ENCODE peak calls at places on chromosomes 5 and 9, in seven cellular contexts. G is progenitor cell of endocrine pancreas, H is A549, S is HCT116, A is omental fat pad, K is fibroblast of lung, O is left ventricle myocardium inferior. R is an unnamed sample.

GRCh38 chr9:76433851-76434250 is 25.1 kb upstream of the GCNT1 start:
- DNase-seq in G (no peak), H (no peak), S (no peak), A (no peak), K (peak), O (no peak), R (no peak)

GRCh38 chr5:51632794-51633193 is 249.5 kb downstream of the ISL1 start:
- DNase-seq in G (no peak), H (no peak), S (no peak), A (no peak), K (no peak), O (no peak), R (no peak)

GRCh38 chr9:127132921-127133647 is 10.6 kb upstream of the ANGPTL2 start:
- DNase-seq in G (no peak), H (peak), S (no peak), A (no peak), K (peak), O (no peak), R (no peak)

GRCh38 chr5:174514983-174515394 is 209.4 kb upstream of the MSX2 start:
- DNase-seq in G (no peak), H (no peak), S (no peak), A (no peak), K (no peak), O (no peak), R (no peak)

GRCh38 chr9:101468116-101468515 is 32.5 kb upstream of the ALDOB start:
- DNase-seq in G (no peak), H (no peak), S (no peak), A (no peak), K (no peak), O (no peak), R (no peak)

GRCh38 chr5:27015758-27016157 is 22.6 kb downstream of the CDH9 start:
- DNase-seq in G (no peak), H (no peak), S (no peak), A (no peak), K (no peak), O (no peak), R (no peak)

GRCh38 chr5:108303086-108303485 is 78.8 kb downstream of the FBXL17 start:
- DNase-seq in G (no peak), H (no peak), S (no peak), A (no peak), K (no peak), O (no peak), R (no peak)

GRCh38 chr5:73899055-73899454 is 273.1 kb downstream of the ARHGEF28 start:
- DNase-seq in G (no peak), H (no peak), S (no peak), A (no peak), K (no peak), O (no peak), R (no peak)

GRCh38 chr9:129945314-129945713 is 97.7 kb downstream of the FNBP1 start:
- DNase-seq in G (no peak), H (no peak), S (no peak), A (no peak), K (no peak), O (no peak), R (no peak)

GRCh38 chr9:98973546-98973921 is 29.8 kb downstream of the COL15A1 start:
- DNase-seq in G (no peak), H (no peak), S (no peak), A (no peak), K (no peak), O (peak), R (no peak)

GRCh38 chr9:94919376-94920098 is 193.0 kb downstream of the AOPEP start:
- DNase-seq in G (no peak), H (peak), S (peak), A (no peak), K (peak), O (no peak), R (no peak)

GRCh38 chr5:14491505-14491904 is 90.1 kb upstream of the OTULINL start:
- DNase-seq in G (no peak), H (no peak), S (no peak), A (no peak), K (peak), O (no peak), R (no peak)

GRCh38 chr9:134065720-134066419 is 2.0 kb downstream of the BRD3 start:
- DNase-seq in G (no peak), H (no peak), S (no peak), A (no peak), K (peak), O (no peak), R (peak)

GRCh38 chr9:72888032-72888431 is 64.8 kb downstream of the ALDH1A1 start:
- DNase-seq in G (no peak), H (no peak), S (no peak), A (no peak), K (no peak), O (no peak), R (no peak)

GRCh38 chr5:83488271-83488670 is 16.7 kb downstream of the VCAN start:
- DNase-seq in G (no peak), H (no peak), S (no peak), A (no peak), K (peak), O (no peak), R (no peak)

GRCh38 chr5:107937710-107938355 is 267.1 kb upstream of the EFNA5 start:
- DNase-seq in G (no peak), H (no peak), S (no peak), A (no peak), K (peak), O (no peak), R (no peak)

GRCh38 chr5:123456242-123456641 is 33.0 kb upstream of the CEP120 start:
- DNase-seq in G (no peak), H (no peak), S (no peak), A (no peak), K (no peak), O (no peak), R (no peak)

GRCh38 chr5:131749138-131749537 is 47.7 kb downstream of the FNIP1 start:
- DNase-seq in G (no peak), H (no peak), S (no peak), A (no peak), K (peak), O (no peak), R (no peak)

GRCh38 chr5:147391781-147392180 is 118.1 kb downstream of the DPYSL3 start:
- DNase-seq in G (no peak), H (peak), S (peak), A (peak), K (peak), O (no peak), R (no peak)

GRCh38 chr9:111474385-111474784 is 9.8 kb downstream of the ECPAS start:
- DNase-seq in G (no peak), H (no peak), S (no peak), A (no peak), K (no peak), O (no peak), R (no peak)

GRCh38 chr9:127444283-127444920 is 6.8 kb downstream of the RPL12 start:
- DNase-seq in G (no peak), H (peak), S (no peak), A (no peak), K (no peak), O (no peak), R (no peak)

GRCh38 chr5:158739941-158740340 is 359.8 kb downstream of the EBF1 start:
- DNase-seq in G (no peak), H (no peak), S (no peak), A (no peak), K (peak), O (no peak), R (no peak)
- TF ChIP-seq CTCF in G (no peak), H (no peak), S (no peak), A (no peak), K (peak), O (peak), R (no peak)

DNA sequence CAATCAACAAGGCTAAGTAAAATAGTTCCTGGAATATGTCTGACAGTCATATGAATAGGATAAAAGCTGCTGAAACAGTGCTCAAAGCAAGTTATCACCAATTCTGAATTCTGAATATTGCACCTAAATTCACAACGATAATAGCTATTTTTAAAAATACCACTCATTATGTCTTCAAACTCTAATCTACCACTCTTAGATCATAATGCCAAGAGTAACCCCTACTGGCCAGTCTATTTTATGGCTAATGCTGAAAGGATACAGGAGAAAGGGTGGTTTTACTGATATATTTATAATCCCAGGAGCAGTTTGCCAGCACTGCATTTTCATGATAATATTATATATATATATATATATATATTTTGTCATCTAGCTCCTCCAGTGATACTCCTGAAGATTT is 232.8 kb downstream of the PDE4D start:
- DNase-seq in G (no peak), H (peak), S (no peak), A (no peak), K (peak), O (no peak), R (no peak)
- TF ChIP-seq CTCF in G (peak), H (peak), S (peak), A (no peak), K (peak), O (peak), R (no peak)

GRCh38 chr5:130074820-130075219 is 170.6 kb downstream of the CHSY3 start:
- DNase-seq in G (no peak), H (no peak), S (no peak), A (no peak), K (no peak), O (no peak), R (no peak)

GRCh38 chr5:130077007-130077406 is 172.7 kb downstream of the CHSY3 start:
- DNase-seq in G (no peak), H (no peak), S (no peak), A (no peak), K (no peak), O (no peak), R (no peak)
- TF ChIP-seq CTCF in G (no peak), H (no peak), S (peak), A (no peak), K (no peak), O (no peak), R (no peak)

GRCh38 chr9:108636023-108636422 is 219.8 kb downstream of the ACTL7B start:
- DNase-seq in G (no peak), H (peak), S (peak), A (no peak), K (no peak), O (no peak), R (no peak)
- TF ChIP-seq CTCF in G (no peak), H (no peak), S (no peak), A (no peak), K (no peak), O (no peak), R (no peak)

DNA sequence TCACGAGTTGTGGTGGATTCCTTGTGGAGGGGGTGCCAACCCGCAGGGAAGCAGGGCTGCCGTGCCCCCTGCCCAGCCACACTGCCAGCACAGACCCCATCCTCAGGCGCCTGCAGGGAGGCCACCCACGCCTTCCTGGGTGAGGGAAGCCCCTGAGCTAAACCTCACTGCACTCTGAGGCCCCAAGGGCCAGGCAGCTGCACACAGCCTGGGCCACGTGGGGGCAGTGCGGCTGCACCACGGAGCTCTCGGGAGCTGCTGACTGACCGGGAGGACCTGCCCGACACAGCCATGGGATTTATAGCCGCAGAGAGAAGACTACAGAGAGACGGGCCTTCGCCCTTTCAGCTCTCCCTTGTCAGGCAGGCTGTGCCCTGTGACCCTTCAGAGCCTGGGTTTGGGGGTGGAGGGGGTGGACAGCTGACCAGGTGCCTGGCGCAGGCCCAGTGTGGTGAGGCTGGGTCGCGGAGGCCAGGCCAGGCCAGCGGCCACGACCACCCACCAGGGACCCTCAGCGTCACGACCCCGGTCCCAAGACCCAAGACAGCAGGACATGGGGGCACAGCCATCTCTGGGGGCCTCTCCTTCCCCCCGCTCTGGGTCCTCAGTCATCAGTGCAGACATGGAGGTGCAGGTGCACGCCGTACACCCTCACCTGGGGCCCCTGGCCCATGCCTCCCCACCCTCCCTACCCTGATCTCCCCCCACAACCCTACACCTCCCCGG is 4.3 kb upstream of the AHRR start:
- DNase-seq in G (peak), H (peak), S (peak), A (no peak), K (peak), O (no peak), R (no peak)
- TF ChIP-seq CTCF in G (peak), H (peak), S (peak), A (no peak), K (peak), O (peak), R (no peak)

GRCh38 chr5:142597546-142598337 is 88.1 kb downstream of the FGF1 start:
- DNase-seq in G (no peak), H (peak), S (peak), A (no peak), K (peak), O (no peak), R (no peak)
- TF ChIP-seq CTCF in G (no peak), H (peak), S (no peak), A (no peak), K (peak), O (no peak), R (no peak)

GRCh38 chr5:95619518-95620029 is 313 bp upstream of the GPR150 start:
- DNase-seq in G (no peak), H (no peak), S (no peak), A (no peak), K (no peak), O (no peak), R (no peak)

GRCh38 chr5:95621839-95622629 is 2.1 kb downstream of the GPR150 start:
- DNase-seq in G (no peak), H (no peak), S (no peak), A (no peak), K (no peak), O (no peak), R (no peak)

GRCh38 chr5:95620870-95621838 is 1.3 kb downstream of the GPR150 start:
- DNase-seq in G (peak), H (peak), S (no peak), A (no peak), K (no peak), O (peak), R (peak)

GRCh38 chr5:95619096-95619495 is 791 bp upstream of the GPR150 start:
- DNase-seq in G (no peak), H (no peak), S (no peak), A (no peak), K (no peak), O (no peak), R (no peak)

DNA sequence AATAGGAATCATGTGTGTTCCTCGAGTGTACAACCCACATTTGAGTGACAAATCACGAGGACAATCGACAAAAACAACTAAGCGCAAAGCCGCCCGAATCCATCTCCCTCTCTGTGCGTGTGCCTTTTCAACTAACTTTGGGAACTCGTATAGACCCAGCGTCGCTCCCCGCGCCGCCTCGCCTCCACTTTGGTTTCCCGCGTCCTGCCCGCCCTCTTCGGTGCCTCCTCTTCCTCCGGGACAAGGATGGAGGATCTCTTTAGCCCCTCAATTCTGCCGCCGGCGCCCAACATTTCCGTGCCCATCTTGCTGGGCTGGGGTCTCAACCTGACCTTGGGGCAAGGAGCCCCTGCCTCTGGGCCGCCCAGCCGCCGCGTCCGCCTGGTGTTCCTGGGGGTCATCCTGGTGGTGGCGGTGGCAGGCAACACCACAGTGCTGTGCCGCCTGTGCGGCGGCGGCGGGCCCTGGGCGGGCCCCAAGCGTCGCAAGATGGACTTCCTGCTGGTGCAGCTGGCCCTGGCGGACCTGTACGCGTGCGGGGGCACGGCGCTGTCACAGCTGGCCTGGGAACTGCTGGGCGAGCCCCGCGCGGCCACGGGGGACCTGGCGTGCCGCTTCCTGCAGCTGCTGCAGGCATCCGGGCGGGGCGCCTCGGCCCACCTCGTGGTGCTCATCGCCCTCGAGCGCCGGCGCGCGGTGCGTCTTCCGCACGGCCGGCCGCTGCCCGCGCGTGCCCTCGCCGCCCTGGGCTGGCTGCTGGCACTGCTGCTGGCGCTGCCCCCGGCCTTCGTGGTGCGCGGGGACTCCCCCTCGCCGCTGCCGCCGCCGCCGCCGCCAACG is at the start of gene GPR150:
- DNase-seq in G (peak), H (peak), S (no peak), A (no peak), K (no peak), O (peak), R (peak)
- TF ChIP-seq CTCF in G (peak), H (no peak), S (no peak), A (no peak), K (no peak), O (no peak), R (no peak)

GRCh38 chr5:149237662-149238061 is 34.0 kb upstream of the AFAP1L1 start:
- DNase-seq in G (no peak), H (no peak), S (no peak), A (no peak), K (peak), O (no peak), R (no peak)
- TF ChIP-seq CTCF in G (no peak), H (no peak), S (no peak), A (no peak), K (peak), O (peak), R (no peak)

GRCh38 chr9:12464910-12465512 is 228.2 kb upstream of the TYRP1 start:
- DNase-seq in G (no peak), H (peak), S (no peak), A (no peak), K (peak), O (no peak), R (no peak)
- TF ChIP-seq CTCF in G (peak), H (peak), S (no peak), A (no peak), K (peak), O (peak), R (no peak)